ENCODE peak calls at places on chromosomes 16 and 17, in four cellular contexts. P is dorsolateral prefrontal cortex, J is neural crest cell, L is GM23338. D is an unnamed sample.
A peak's percentile ranks its signal among the peaks of the same experiment; 100 is the strongest.

GRCh38 chr17:17491546-17491988 is 4.6 kb downstream of the RASD1 start:
- DNase-seq in P (peak; percentile 81), J (no peak), L (no peak), D (no peak)

GRCh38 chr17:1720856-1721386 is 3.6 kb upstream of the WDR81 start:
- DNase-seq in P (no peak), J (peak; percentile 62), L (peak; percentile 77), D (peak; percentile 59)

GRCh38 chr17:38509008-38509771 is 80.9 kb downstream of the ARHGAP23 start:
- DNase-seq in P (peak; percentile 92), J (peak; percentile 81), L (peak; percentile 99), D (peak; percentile 91)

GRCh38 chr16:87463722-87464690 is 28.8 kb downstream of the ZCCHC14 start:
- DNase-seq in P (no peak), J (no peak), L (no peak), D (peak; percentile 69)

GRCh38 chr17:71283486-71283885 is 837.3 kb upstream of the SOX9 start:
- DNase-seq in P (no peak), J (no peak), L (no peak), D (no peak)

GRCh38 chr17:72615627-72615991 is 476.9 kb downstream of the SLC39A11 start:
- DNase-seq in P (no peak), J (no peak), L (no peak), D (no peak)

GRCh38 chr16:397736-398332 is 835 bp downstream of the NME4 start:
- DNase-seq in P (peak; percentile 81), J (peak; percentile 73), L (peak; percentile 87), D (peak; percentile 78)

GRCh38 chr16:4488486-4488967 is 12.3 kb downstream of the HMOX2 start:
- DNase-seq in P (no peak), J (no peak), L (no peak), D (no peak)

GRCh38 chr17:10018461-10018891 is 113.4 kb upstream of the RCVRN start:
- DNase-seq in P (no peak), J (no peak), L (no peak), D (peak; percentile 37)

GRCh38 chr17:6506679-6507231 is 49.6 kb downstream of the PITPNM3 start:
- DNase-seq in P (no peak), J (no peak), L (no peak), D (no peak)

GRCh38 chr17:15121426-15121825 is 143.7 kb downstream of the PMP22 start:
- DNase-seq in P (no peak), J (no peak), L (no peak), D (no peak)

GRCh38 chr17:2174471-2175293 is 119.8 kb downstream of the HIC1 start:
- DNase-seq in P (no peak), J (no peak), L (peak; percentile 27), D (no peak)

GRCh38 chr16:24208710-24209109 is 47.4 kb upstream of the CACNG3 start:
- DNase-seq in P (peak; percentile 74), J (no peak), L (peak; percentile 48), D (no peak)

GRCh38 chr17:2905269-2905668 is 109.0 kb downstream of the RAP1GAP2 start:
- DNase-seq in P (no peak), J (no peak), L (no peak), D (no peak)

GRCh38 chr17:81074440-81074839 is 39.5 kb downstream of the BAIAP2 start:
- DNase-seq in P (no peak), J (no peak), L (no peak), D (no peak)

GRCh38 chr16:47043970-47044684 is 70.7 kb upstream of the DNAJA2 start:
- DNase-seq in P (no peak), J (no peak), L (no peak), D (no peak)

GRCh38 chr16:47045459-47045858 is 72.0 kb upstream of the DNAJA2 start:
- DNase-seq in P (no peak), J (no peak), L (no peak), D (no peak)

GRCh38 chr16:47043200-47043599 is 69.7 kb upstream of the DNAJA2 start:
- DNase-seq in P (peak; percentile 39), J (no peak), L (no peak), D (no peak)

GRCh38 chr16:47046726-47047602 is 73.5 kb upstream of the DNAJA2 start:
- DNase-seq in P (no peak), J (no peak), L (no peak), D (peak; percentile 71)

GRCh38 chr16:47045023-47045422 is 71.5 kb upstream of the DNAJA2 start:
- DNase-seq in P (no peak), J (no peak), L (no peak), D (no peak)
- TF ChIP-seq CTCF in P (peak; percentile 9), J (no peak), L (peak; percentile 10), D (peak; percentile 9)

GRCh38 chr17:69921046-69921445 is 154.0 kb upstream of the KCNJ16 start:
- DNase-seq in P (no peak), J (no peak), L (no peak), D (no peak)
- TF ChIP-seq CTCF in P (no peak), J (no peak), L (no peak), D (no peak)

GRCh38 chr17:64145460-64145750 is 15.5 kb upstream of the ERN1 start:
- DNase-seq in P (no peak), J (no peak), L (no peak), D (no peak)
- TF ChIP-seq CTCF in P (no peak), J (peak; percentile 22), L (no peak), D (no peak)

DNA sequence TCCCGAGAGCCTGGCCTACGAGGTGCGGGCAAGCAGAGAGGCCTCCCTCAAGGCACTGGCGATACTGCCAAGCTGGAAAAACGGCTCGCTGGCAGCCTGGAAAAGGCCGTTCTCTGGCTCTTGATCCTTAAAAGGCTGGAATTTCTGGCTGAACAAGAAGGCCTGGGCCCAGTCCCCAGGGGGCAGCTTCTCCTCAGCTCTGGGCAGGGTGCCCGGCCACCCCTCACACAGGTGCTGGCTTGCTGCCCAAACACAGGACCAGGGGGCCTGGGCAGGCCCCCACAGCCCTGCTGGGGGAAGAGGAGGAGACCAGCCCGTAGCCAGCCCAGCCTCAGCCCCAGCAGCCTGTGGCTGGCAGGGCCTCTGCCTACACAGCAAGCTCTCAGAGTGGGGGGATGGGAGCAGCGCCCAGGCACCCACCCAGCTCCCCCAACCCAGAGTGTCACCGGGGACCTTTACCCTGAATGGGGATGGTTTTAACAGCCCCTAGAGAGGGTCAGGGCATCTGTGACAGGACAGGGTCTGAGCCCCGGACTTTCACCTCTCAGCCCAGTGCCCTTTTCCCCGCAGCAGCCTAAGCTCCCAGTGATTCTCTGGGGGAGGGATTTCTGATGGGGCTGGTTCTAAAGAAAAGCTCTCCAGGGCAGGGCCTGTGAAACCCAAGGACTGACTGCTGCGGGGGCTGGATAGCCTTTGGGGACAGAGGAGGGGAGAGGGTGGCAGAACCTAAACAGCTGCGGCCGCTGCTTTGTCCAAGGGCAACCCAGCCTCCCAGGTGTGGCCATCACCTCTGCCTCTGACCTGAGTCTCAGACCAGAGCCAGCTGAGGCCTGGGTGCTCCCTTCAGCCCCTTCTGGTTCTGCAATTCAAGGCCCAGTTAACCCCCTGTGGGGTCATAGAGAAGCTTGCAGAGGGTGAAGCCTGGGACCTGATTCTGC is 38.6 kb upstream of the TOB1 start:
- DNase-seq in P (peak; percentile 51), J (no peak), L (no peak), D (no peak)
- TF ChIP-seq CTCF in P (no peak), J (no peak), L (no peak), D (no peak)

GRCh38 chr16:5841934-5842333 is 744.3 kb upstream of the EEF2KMT start:
- DNase-seq in P (no peak), J (no peak), L (no peak), D (no peak)
- TF ChIP-seq CTCF in P (no peak), J (no peak), L (no peak), D (no peak)